ENCODE peak calls at places on chromosomes 6 and 20, in seven cellular contexts. Q is heart left ventricle, L is brain microvascular endothelial cell, C is H1, Z is GM23248, G is ovary, A is substantia nigra. V is an unnamed sample.

GRCh38 chr6:1310628-1311399 is 1.1 kb upstream of the FOXQ1 start:
- DNase-seq in Q (no peak), L (no peak), C (peak; percentile 70), Z (peak; percentile 46), G (no peak), A (no peak), V (peak; percentile 39)

GRCh38 chr6:131443514-131443913 is 129.5 kb upstream of the ARG1 start:
- DNase-seq in Q (no peak), L (no peak), C (no peak), Z (no peak), G (no peak), A (no peak), V (no peak)

GRCh38 chr6:149234051-149234962 is 83.2 kb upstream of the TAB2 start:
- DNase-seq in Q (no peak), L (peak; percentile 46), C (no peak), Z (peak; percentile 40), G (no peak), A (no peak), V (peak; percentile 69)

GRCh38 chr20:8020314-8021079 is 936 bp upstream of the TMX4 start:
- DNase-seq in Q (no peak), L (no peak), C (no peak), Z (no peak), G (no peak), A (no peak), V (no peak)

GRCh38 chr6:110352603-110353303 is 5.4 kb downstream of the METTL24 start:
- DNase-seq in Q (no peak), L (no peak), C (no peak), Z (no peak), G (no peak), A (no peak), V (no peak)

GRCh38 chr6:56595490-56596122 is 47.1 kb downstream of the DST start:
- DNase-seq in Q (no peak), L (peak; percentile 23), C (peak; percentile 52), Z (peak; percentile 77), G (peak; percentile 48), A (no peak), V (peak; percentile 48)

GRCh38 chr6:16720861-16721260 is 40.4 kb downstream of the ATXN1 start:
- DNase-seq in Q (no peak), L (no peak), C (no peak), Z (no peak), G (no peak), A (no peak), V (no peak)

GRCh38 chr20:24683676-24684075 is 214.2 kb downstream of the SYNDIG1 start:
- DNase-seq in Q (no peak), L (no peak), C (no peak), Z (no peak), G (no peak), A (no peak), V (no peak)

GRCh38 chr20:420721-421574 is 12.8 kb downstream of the RBCK1 start:
- DNase-seq in Q (no peak), L (no peak), C (peak; percentile 67), Z (peak; percentile 40), G (no peak), A (no peak), V (no peak)

GRCh38 chr6:37819802-37820712 is 530 bp downstream of the ZFAND3 start:
- DNase-seq in Q (peak; percentile 65), L (peak; percentile 32), C (peak; percentile 61), Z (peak; percentile 86), G (peak; percentile 67), A (no peak), V (peak; percentile 79)

GRCh38 chr6:142297996-142298753 is 3.6 kb upstream of the ADGRG6 start:
- DNase-seq in Q (no peak), L (peak; percentile 89), C (no peak), Z (peak; percentile 78), G (no peak), A (no peak), V (no peak)

GRCh38 chr6:152356016-152356415 is 281.1 kb downstream of the SYNE1 start:
- DNase-seq in Q (no peak), L (no peak), C (no peak), Z (peak; percentile 22), G (no peak), A (no peak), V (no peak)

GRCh38 chr6:56902551-56903464 is 52.1 kb upstream of the BEND6 start:
- DNase-seq in Q (peak; percentile 11), L (peak; percentile 18), C (no peak), Z (peak; percentile 74), G (peak; percentile 22), A (no peak), V (peak; percentile 28)

DNA sequence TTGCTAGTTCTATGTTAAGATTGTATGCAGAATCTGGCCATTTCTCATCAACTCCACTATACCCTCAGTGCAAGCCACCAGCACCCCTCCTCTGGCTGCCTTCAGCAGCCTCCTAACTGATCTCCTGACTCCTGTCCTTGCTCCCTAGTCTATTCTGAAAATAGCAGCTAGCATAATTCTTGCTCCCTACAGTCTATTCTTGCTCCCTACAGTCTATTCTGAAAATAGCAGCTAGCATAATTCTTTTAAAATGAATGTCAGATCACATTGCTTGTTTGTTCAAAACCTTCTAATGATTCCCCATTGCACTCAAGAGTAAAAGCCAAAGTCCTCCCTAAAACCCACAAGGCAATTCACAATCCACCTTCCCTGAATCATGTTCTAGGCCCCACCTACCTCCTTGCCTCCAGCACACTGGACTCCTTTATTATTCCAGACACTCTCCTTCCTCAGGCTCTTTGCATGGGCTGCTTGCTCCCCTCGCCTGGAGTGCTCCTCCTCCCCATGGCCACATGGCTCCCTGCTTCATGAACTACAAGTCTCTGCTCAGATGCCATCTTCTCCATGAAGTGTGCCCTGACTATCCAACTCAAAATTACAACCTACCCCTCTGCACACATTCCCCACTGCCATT is 164.2 kb upstream of the TNFAIP3 start:
- DNase-seq in Q (no peak), L (no peak), C (no peak), Z (no peak), G (no peak), A (no peak), V (no peak)
- H3K27ac ChIP-seq in Q (peak overlapping the region; percentile 40), L (no peak overlapping the region), C (no peak overlapping the region), Z (no peak overlapping the region), G (no peak overlapping the region), A (no peak overlapping the region), V (no peak overlapping the region)

GRCh38 chr6:89585156-89585555 is 53.4 kb downstream of the LYRM2 start:
- DNase-seq in Q (no peak), L (peak; percentile 32), C (no peak), Z (peak; percentile 14), G (no peak), A (no peak), V (no peak)

GRCh38 chr6:89583559-89583958 is 55.0 kb downstream of the LYRM2 start:
- DNase-seq in Q (no peak), L (no peak), C (no peak), Z (no peak), G (no peak), A (no peak), V (peak; percentile 39)

GRCh38 chr6:89581669-89582068 is 56.9 kb downstream of the LYRM2 start:
- DNase-seq in Q (no peak), L (no peak), C (no peak), Z (no peak), G (no peak), A (no peak), V (no peak)

GRCh38 chr6:89582669-89583325 is 55.8 kb downstream of the LYRM2 start:
- DNase-seq in Q (no peak), L (no peak), C (no peak), Z (no peak), G (no peak), A (no peak), V (peak; percentile 46)

DNA sequence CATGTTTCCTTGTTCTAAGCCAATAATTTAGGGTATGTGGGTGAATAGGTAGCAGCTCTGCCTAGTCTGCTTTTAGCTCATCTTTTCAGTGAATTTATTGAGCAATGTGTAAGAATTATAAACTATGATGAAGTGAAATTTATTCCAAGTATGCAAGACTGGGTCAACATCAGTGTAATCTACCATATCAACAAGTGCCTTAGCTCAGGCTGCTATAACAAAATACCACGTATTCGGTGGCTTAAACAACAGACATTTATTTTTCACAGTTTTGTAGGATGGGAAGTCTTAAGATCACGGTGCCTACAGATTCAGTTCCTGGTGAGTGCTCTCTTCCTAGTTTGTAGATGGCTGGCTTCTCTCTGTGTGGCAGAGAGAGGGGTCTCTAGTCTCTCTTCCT is 54.0 kb downstream of the LYRM2 start:
- DNase-seq in Q (no peak), L (no peak), C (no peak), Z (no peak), G (no peak), A (no peak), V (no peak)
- H3K27ac ChIP-seq in Q (no peak overlapping the region), L (no peak overlapping the region), C (no peak overlapping the region), Z (no peak overlapping the region), G (no peak overlapping the region), A (no peak overlapping the region), V (peak overlapping the region; percentile 17)

GRCh38 chr20:48669946-48670630 is 157.7 kb downstream of the PREX1 start:
- DNase-seq in Q (no peak), L (no peak), C (no peak), Z (no peak), G (no peak), A (no peak), V (no peak)
- H3K27ac ChIP-seq in Q (no peak overlapping the region), L (no peak overlapping the region), C (no peak overlapping the region), Z (no peak overlapping the region), G (no peak overlapping the region), A (peak overlapping the region; percentile 84), V (no peak overlapping the region)

DNA sequence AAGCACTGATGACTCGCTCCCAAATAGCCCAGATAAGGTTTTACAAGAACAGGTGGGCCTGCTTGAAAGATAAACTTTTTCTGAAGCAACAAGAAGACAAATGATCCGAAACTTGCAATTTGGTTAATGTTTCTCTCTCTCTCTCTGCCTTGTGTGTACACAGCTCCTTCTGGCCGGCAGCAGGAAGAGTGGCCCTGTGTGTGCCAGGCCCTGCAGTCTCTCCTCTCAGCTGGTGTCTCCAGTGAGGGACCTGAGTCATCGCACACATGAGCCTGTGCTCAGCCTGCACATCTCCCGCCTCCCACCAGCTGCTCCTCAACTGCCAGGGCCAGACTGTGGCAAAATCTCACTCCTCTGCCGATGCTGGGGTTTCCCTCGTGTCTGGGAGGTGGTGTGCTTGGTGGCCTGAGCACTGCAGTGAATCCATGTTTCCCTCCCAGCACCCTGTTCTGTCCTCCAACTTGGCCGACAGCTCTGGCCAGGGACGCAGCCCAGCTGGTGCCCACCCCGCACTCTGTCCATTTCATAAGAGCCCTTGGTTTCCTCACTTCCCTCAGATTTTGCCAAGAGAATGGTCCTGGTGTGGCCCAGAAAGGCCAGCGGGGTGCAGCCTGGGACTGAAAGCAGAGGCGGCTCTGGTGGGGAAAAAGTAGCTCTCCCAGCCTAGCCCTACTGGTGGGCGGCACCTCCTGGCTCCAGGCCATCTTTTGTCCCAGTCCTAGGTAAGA is 49.4 kb downstream of the ERMARD start:
- DNase-seq in Q (no peak), L (peak; percentile 38), C (peak; percentile 44), Z (peak; percentile 85), G (no peak), A (no peak), V (peak; percentile 58)
- H3K27ac ChIP-seq in Q (no peak overlapping the region), L (no peak overlapping the region), C (no peak overlapping the region), Z (no peak overlapping the region), G (no peak overlapping the region), A (peak overlapping the region; percentile 57), V (no peak overlapping the region)

DNA sequence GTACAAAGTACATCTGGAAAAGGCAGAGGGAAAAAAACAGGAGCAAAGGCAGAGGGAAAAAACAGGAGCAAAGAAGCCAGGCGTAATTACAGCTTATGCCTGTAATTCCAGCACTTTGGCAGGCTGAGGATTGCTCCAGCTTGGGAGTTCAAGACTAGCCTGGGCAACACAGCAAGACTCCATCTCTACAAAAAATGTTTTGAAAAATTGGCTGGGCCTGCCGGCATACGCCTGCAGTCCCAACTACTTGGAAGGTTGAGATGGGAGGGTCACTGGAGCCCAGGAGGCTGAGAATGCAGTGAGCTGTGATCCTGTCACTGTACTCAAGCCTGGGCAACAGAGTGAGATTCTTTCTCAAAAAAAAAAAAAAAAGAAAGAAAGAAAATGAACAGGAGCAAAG is 19.0 kb upstream of the CBFA2T2 start:
- DNase-seq in Q (no peak), L (no peak), C (no peak), Z (no peak), G (no peak), A (no peak), V (no peak)
- H3K27ac ChIP-seq in Q (no peak overlapping the region), L (no peak overlapping the region), C (no peak overlapping the region), Z (no peak overlapping the region), G (no peak overlapping the region), A (no peak overlapping the region), V (no peak overlapping the region)

V was measured in mesendoderm.